ENCODE peak calls at places on chromosome 10, in seven cellular contexts. One of them, this sample, is unnamed.

GRCh38 chr10:118982366-118982765 is 47.1 kb upstream of the NANOS1 start:
- DNase-seq in cardiac muscle cell: no peak
- DNase-seq in SK-N-SH: no peak
- DNase-seq in effector memory CD4-positive, alpha-beta T cell: no peak
- DNase-seq in fibroblast of lung: no peak
- DNase-seq in hepatocyte: no peak
- DNase-seq in mammary epithelial cell: no peak
- DNase-seq in this sample: no peak

GRCh38 chr10:3926268-3926667 is 141.3 kb upstream of the KLF6 start:
- DNase-seq in fibroblast of lung: no peak
- DNase-seq in SK-N-SH: no peak
- DNase-seq in cardiac muscle cell: no peak
- DNase-seq in hepatocyte: no peak
- DNase-seq in mammary epithelial cell: peak
- DNase-seq in effector memory CD4-positive, alpha-beta T cell: no peak
- DNase-seq in this sample: no peak

GRCh38 chr10:124294811-124295770 is 123.6 kb downstream of the OAT start:
- DNase-seq in mammary epithelial cell: peak
- DNase-seq in hepatocyte: no peak
- DNase-seq in cardiac muscle cell: no peak
- DNase-seq in effector memory CD4-positive, alpha-beta T cell: no peak
- DNase-seq in SK-N-SH: no peak
- DNase-seq in fibroblast of lung: no peak
- DNase-seq in this sample: no peak

GRCh38 chr10:110641256-110641655 is 2.9 kb upstream of the RBM20 start:
- DNase-seq in cardiac muscle cell: no peak
- DNase-seq in effector memory CD4-positive, alpha-beta T cell: no peak
- DNase-seq in mammary epithelial cell: peak
- DNase-seq in hepatocyte: peak
- DNase-seq in SK-N-SH: peak
- DNase-seq in fibroblast of lung: no peak
- DNase-seq in this sample: peak

GRCh38 chr10:101070098-101070497 is 8.3 kb downstream of the KAZALD1 start:
- DNase-seq in mammary epithelial cell: no peak
- DNase-seq in hepatocyte: no peak
- DNase-seq in cardiac muscle cell: no peak
- DNase-seq in SK-N-SH: no peak
- DNase-seq in effector memory CD4-positive, alpha-beta T cell: no peak
- DNase-seq in fibroblast of lung: no peak
- DNase-seq in this sample: no peak

GRCh38 chr10:2978574-2979266 is 88.6 kb upstream of the PFKP start:
- DNase-seq in fibroblast of lung: no peak
- DNase-seq in mammary epithelial cell: no peak
- DNase-seq in SK-N-SH: no peak
- DNase-seq in hepatocyte: no peak
- DNase-seq in cardiac muscle cell: no peak
- DNase-seq in effector memory CD4-positive, alpha-beta T cell: no peak
- DNase-seq in this sample: no peak

GRCh38 chr10:1156921-1157614 is 100.9 kb downstream of the WDR37 start:
- DNase-seq in effector memory CD4-positive, alpha-beta T cell: no peak
- DNase-seq in fibroblast of lung: no peak
- DNase-seq in hepatocyte: no peak
- DNase-seq in mammary epithelial cell: no peak
- DNase-seq in SK-N-SH: peak
- DNase-seq in cardiac muscle cell: no peak
- DNase-seq in this sample: no peak

GRCh38 chr10:38143587-38143986 is 49.5 kb downstream of the ZNF37A start:
- DNase-seq in fibroblast of lung: no peak
- DNase-seq in effector memory CD4-positive, alpha-beta T cell: no peak
- DNase-seq in SK-N-SH: no peak
- DNase-seq in hepatocyte: no peak
- DNase-seq in cardiac muscle cell: no peak
- DNase-seq in mammary epithelial cell: no peak
- DNase-seq in this sample: no peak

GRCh38 chr10:47333532-47333931 is 11.3 kb downstream of the GDF2 start:
- DNase-seq in SK-N-SH: no peak
- DNase-seq in cardiac muscle cell: no peak
- DNase-seq in fibroblast of lung: no peak
- DNase-seq in hepatocyte: no peak
- DNase-seq in effector memory CD4-positive, alpha-beta T cell: no peak
- DNase-seq in mammary epithelial cell: no peak
- DNase-seq in this sample: no peak

GRCh38 chr10:130111115-130111847 is 651 bp upstream of the C10orf143 start:
- DNase-seq in cardiac muscle cell: peak
- DNase-seq in SK-N-SH: peak
- DNase-seq in mammary epithelial cell: peak
- DNase-seq in hepatocyte: peak
- DNase-seq in effector memory CD4-positive, alpha-beta T cell: peak
- DNase-seq in fibroblast of lung: peak
- DNase-seq in this sample: peak

GRCh38 chr10:289581-289980 is 154.3 kb downstream of the ZMYND11 start:
- DNase-seq in fibroblast of lung: no peak
- DNase-seq in SK-N-SH: no peak
- DNase-seq in mammary epithelial cell: no peak
- DNase-seq in effector memory CD4-positive, alpha-beta T cell: no peak
- DNase-seq in cardiac muscle cell: no peak
- DNase-seq in hepatocyte: no peak
- DNase-seq in this sample: no peak

GRCh38 chr10:82968533-82968932 is 1093.5 kb downstream of the NRG3 start:
- DNase-seq in mammary epithelial cell: no peak
- DNase-seq in SK-N-SH: no peak
- DNase-seq in hepatocyte: no peak
- DNase-seq in cardiac muscle cell: no peak
- DNase-seq in effector memory CD4-positive, alpha-beta T cell: no peak
- DNase-seq in fibroblast of lung: no peak
- DNase-seq in this sample: no peak

GRCh38 chr10:121510201-121510771 is 88.0 kb downstream of the FGFR2 start:
- DNase-seq in cardiac muscle cell: no peak
- DNase-seq in SK-N-SH: no peak
- DNase-seq in effector memory CD4-positive, alpha-beta T cell: no peak
- DNase-seq in fibroblast of lung: no peak
- DNase-seq in mammary epithelial cell: no peak
- DNase-seq in hepatocyte: no peak
- DNase-seq in this sample: no peak

GRCh38 chr10:72133517-72133916 is 45.2 kb upstream of the SPOCK2 start:
- DNase-seq in cardiac muscle cell: peak
- DNase-seq in SK-N-SH: no peak
- DNase-seq in hepatocyte: no peak
- DNase-seq in mammary epithelial cell: peak
- DNase-seq in effector memory CD4-positive, alpha-beta T cell: no peak
- DNase-seq in fibroblast of lung: peak
- DNase-seq in this sample: no peak

GRCh38 chr10:93821051-93821772 is 63.5 kb downstream of the LGI1 start:
- DNase-seq in effector memory CD4-positive, alpha-beta T cell: no peak
- DNase-seq in SK-N-SH: no peak
- DNase-seq in mammary epithelial cell: peak
- DNase-seq in fibroblast of lung: peak
- DNase-seq in hepatocyte: peak
- DNase-seq in cardiac muscle cell: peak
- DNase-seq in this sample: no peak

GRCh38 chr10:86960863-86961434 is 2.5 kb downstream of the SNCG start:
- DNase-seq in cardiac muscle cell: no peak
- DNase-seq in mammary epithelial cell: no peak
- DNase-seq in fibroblast of lung: no peak
- DNase-seq in hepatocyte: no peak
- DNase-seq in effector memory CD4-positive, alpha-beta T cell: no peak
- DNase-seq in SK-N-SH: no peak
- DNase-seq in this sample: no peak

GRCh38 chr10:90658791-90659190 is 199.0 kb downstream of the HTR7 start:
- DNase-seq in fibroblast of lung: no peak
- DNase-seq in mammary epithelial cell: no peak
- DNase-seq in SK-N-SH: no peak
- DNase-seq in effector memory CD4-positive, alpha-beta T cell: no peak
- DNase-seq in cardiac muscle cell: no peak
- DNase-seq in hepatocyte: no peak
- DNase-seq in this sample: no peak

GRCh38 chr10:84665883-84666463 is 337.6 kb downstream of the CCSER2 start:
- DNase-seq in effector memory CD4-positive, alpha-beta T cell: no peak
- DNase-seq in cardiac muscle cell: no peak
- DNase-seq in hepatocyte: peak
- DNase-seq in mammary epithelial cell: peak
- DNase-seq in fibroblast of lung: no peak
- DNase-seq in SK-N-SH: no peak
- DNase-seq in this sample: peak

GRCh38 chr10:71696635-71697326 is 22.8 kb downstream of the C10orf105 start:
- DNase-seq in hepatocyte: peak
- DNase-seq in cardiac muscle cell: peak
- DNase-seq in effector memory CD4-positive, alpha-beta T cell: peak
- DNase-seq in mammary epithelial cell: no peak
- DNase-seq in fibroblast of lung: peak
- DNase-seq in SK-N-SH: peak
- DNase-seq in this sample: peak

GRCh38 chr10:75450062-75450429 is 18.6 kb downstream of the LRMDA start:
- DNase-seq in hepatocyte: no peak
- DNase-seq in effector memory CD4-positive, alpha-beta T cell: no peak
- DNase-seq in cardiac muscle cell: no peak
- DNase-seq in fibroblast of lung: no peak
- DNase-seq in mammary epithelial cell: no peak
- DNase-seq in SK-N-SH: no peak
- DNase-seq in this sample: no peak

GRCh38 chr10:14374745-14375445 is 44.2 kb upstream of the FRMD4A start:
- DNase-seq in fibroblast of lung: no peak
- DNase-seq in cardiac muscle cell: peak
- DNase-seq in effector memory CD4-positive, alpha-beta T cell: no peak
- DNase-seq in hepatocyte: no peak
- DNase-seq in mammary epithelial cell: no peak
- DNase-seq in SK-N-SH: no peak
- DNase-seq in this sample: no peak

GRCh38 chr10:52256832-52257691 is 57.0 kb upstream of the DKK1 start:
- DNase-seq in mammary epithelial cell: peak
- DNase-seq in SK-N-SH: no peak
- DNase-seq in effector memory CD4-positive, alpha-beta T cell: no peak
- DNase-seq in fibroblast of lung: peak
- DNase-seq in cardiac muscle cell: peak
- DNase-seq in hepatocyte: no peak
- DNase-seq in this sample: no peak

GRCh38 chr10:123455861-123456260 is 210.3 kb upstream of the GPR26 start:
- DNase-seq in fibroblast of lung: no peak
- DNase-seq in SK-N-SH: no peak
- DNase-seq in effector memory CD4-positive, alpha-beta T cell: no peak
- DNase-seq in hepatocyte: no peak
- DNase-seq in cardiac muscle cell: no peak
- DNase-seq in mammary epithelial cell: no peak
- DNase-seq in this sample: no peak

GRCh38 chr10:132122939-132123445 is 57.2 kb downstream of the JAKMIP3 start:
- DNase-seq in cardiac muscle cell: no peak
- DNase-seq in effector memory CD4-positive, alpha-beta T cell: no peak
- DNase-seq in mammary epithelial cell: no peak
- DNase-seq in SK-N-SH: no peak
- DNase-seq in fibroblast of lung: no peak
- DNase-seq in hepatocyte: no peak
- DNase-seq in this sample: no peak
- H3K27ac ChIP-seq in cardiac muscle cell: no peak
- H3K27ac ChIP-seq in effector memory CD4-positive, alpha-beta T cell: no peak
- H3K27ac ChIP-seq in mammary epithelial cell: no peak
- H3K27ac ChIP-seq in SK-N-SH: no peak
- H3K27ac ChIP-seq in fibroblast of lung: no peak
- H3K27ac ChIP-seq in hepatocyte: no peak
- H3K27ac ChIP-seq in this sample: no peak

DNA sequence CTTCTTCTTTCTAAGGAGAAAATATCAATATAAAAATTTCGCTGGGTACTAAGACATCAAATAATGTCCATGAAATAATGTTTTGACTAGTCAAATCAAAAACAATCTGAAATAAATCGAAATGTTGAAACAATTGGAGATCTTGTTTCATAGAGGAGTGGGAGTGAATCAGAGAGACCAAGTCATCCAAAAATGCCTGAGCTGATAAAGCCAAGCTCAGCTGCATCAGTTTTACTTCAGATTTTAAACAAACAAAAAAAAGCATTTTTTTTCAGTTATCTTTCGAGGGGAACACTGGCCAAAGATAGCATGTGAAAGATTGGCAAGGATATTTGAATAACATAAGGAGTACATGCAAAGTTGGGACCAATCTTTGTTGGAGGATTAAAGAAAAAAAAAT is 47.3 kb downstream of the RHOBTB1 start:
- DNase-seq in mammary epithelial cell: no peak
- DNase-seq in effector memory CD4-positive, alpha-beta T cell: no peak
- DNase-seq in fibroblast of lung: no peak
- DNase-seq in hepatocyte: no peak
- DNase-seq in cardiac muscle cell: peak
- DNase-seq in SK-N-SH: no peak
- DNase-seq in this sample: no peak
- H3K27ac ChIP-seq in mammary epithelial cell: no peak
- H3K27ac ChIP-seq in effector memory CD4-positive, alpha-beta T cell: no peak
- H3K27ac ChIP-seq in fibroblast of lung: no peak
- H3K27ac ChIP-seq in hepatocyte: peak
- H3K27ac ChIP-seq in cardiac muscle cell: no peak
- H3K27ac ChIP-seq in SK-N-SH: peak
- H3K27ac ChIP-seq in this sample: no peak

DNA sequence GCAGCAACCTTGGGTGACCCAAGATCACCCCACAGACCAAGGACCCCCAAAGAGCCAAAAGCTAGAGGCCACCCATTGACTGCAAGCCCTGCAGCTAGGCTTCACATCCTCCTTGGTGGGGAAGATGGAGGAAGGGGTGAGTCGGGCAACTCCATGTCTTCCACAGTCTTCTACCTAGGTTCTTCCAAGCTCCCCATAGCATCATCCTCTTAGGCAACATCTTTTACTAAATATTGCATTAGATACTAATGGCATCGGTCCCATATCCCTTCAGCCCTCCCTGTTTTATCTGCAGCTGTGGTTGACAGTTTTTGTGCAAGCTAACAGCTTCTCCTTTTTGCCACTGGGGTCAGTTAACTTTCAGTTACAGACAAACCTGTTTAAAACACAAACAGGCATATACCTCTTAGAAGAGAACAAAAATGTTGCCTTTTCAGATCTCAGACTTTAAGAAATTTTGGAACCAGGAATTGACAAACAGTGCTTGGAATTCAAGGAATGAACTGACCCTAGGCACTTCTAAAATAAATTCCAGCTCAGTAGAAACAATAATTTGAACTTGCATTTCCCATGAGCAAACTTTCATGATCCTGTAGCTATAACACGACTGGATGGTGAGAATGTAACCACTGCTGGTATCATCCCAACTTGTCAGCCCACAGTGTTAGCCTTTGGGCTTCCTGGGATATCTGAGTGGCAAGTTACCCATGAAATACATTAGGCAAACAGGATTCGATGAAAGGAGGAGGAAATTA is 33.9 kb upstream of the MSMB start:
- DNase-seq in fibroblast of lung: no peak
- DNase-seq in SK-N-SH: no peak
- DNase-seq in mammary epithelial cell: no peak
- DNase-seq in cardiac muscle cell: peak
- DNase-seq in effector memory CD4-positive, alpha-beta T cell: no peak
- DNase-seq in hepatocyte: no peak
- DNase-seq in this sample: no peak
- H3K27ac ChIP-seq in fibroblast of lung: no peak
- H3K27ac ChIP-seq in SK-N-SH: no peak
- H3K27ac ChIP-seq in mammary epithelial cell: no peak
- H3K27ac ChIP-seq in cardiac muscle cell: no peak
- H3K27ac ChIP-seq in effector memory CD4-positive, alpha-beta T cell: no peak
- H3K27ac ChIP-seq in hepatocyte: no peak
- H3K27ac ChIP-seq in this sample: no peak

DNA sequence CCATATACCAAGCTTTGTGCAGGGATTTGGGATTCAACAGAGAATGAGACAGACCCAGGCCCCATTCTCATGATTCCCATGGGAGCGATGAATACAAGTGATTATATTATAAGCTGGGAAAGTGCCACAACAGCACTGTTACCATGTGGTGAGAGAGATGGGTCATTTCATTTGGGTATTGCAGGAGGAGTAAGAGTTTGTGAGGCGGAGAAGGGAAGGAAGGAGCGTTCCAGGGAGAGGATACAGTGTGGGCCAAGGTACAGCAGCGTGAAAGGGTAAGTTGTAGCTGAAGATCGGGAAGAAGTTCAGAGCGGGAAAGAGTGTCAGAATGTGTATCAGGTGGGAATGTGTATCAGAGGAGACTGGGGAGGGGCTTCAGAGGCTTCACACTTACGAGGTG is 38.5 kb downstream of the GOLGA7B start:
- DNase-seq in SK-N-SH: no peak
- DNase-seq in mammary epithelial cell: no peak
- DNase-seq in effector memory CD4-positive, alpha-beta T cell: no peak
- DNase-seq in hepatocyte: no peak
- DNase-seq in cardiac muscle cell: no peak
- DNase-seq in fibroblast of lung: no peak
- DNase-seq in this sample: no peak
- H3K27ac ChIP-seq in SK-N-SH: peak
- H3K27ac ChIP-seq in mammary epithelial cell: no peak
- H3K27ac ChIP-seq in effector memory CD4-positive, alpha-beta T cell: no peak
- H3K27ac ChIP-seq in hepatocyte: no peak
- H3K27ac ChIP-seq in cardiac muscle cell: no peak
- H3K27ac ChIP-seq in fibroblast of lung: no peak
- H3K27ac ChIP-seq in this sample: no peak

This sample was measured in WERI-Rb-1.